ENCODE peak calls at places on chromosomes 5 and 9, in nine cellular contexts. Y is SK-N-SH, L is PC-9, M is fibroblast of lung, B is GM12878, K is DND-41, G is GM23248, S is OCI-LY7, A is mammary epithelial cell. F is an unnamed sample. For H4K20me1, the result is how much of the 10 kb centered on the place peaks cover.

GRCh38 chr9:130450344-130451003 is 5.7 kb downstream of the ASS1 start:
- DNase-seq in K (no peak), L (no peak), S (no peak), A (no peak), Y (no peak), G (no peak), M (no peak), B (no peak), F (no peak)

GRCh38 chr9:122827759-122828090 is 663 bp downstream of the PDCL start:
- DNase-seq in A (no peak), M (peak), G (peak), B (no peak), S (peak), L (no peak), K (no peak), Y (no peak), F (no peak)

GRCh38 chr5:39148983-39149534 is 70.3 kb downstream of the FYB1 start:
- DNase-seq in M (no peak), L (no peak), Y (no peak), G (peak), K (no peak), S (no peak), A (no peak), B (no peak), F (no peak)

GRCh38 chr5:72204946-72205345 is 97.7 kb downstream of the MAP1B start:
- DNase-seq in Y (no peak), L (no peak), K (no peak), M (peak), G (peak), S (no peak), A (no peak), B (no peak), F (no peak)

GRCh38 chr9:128323192-128323730 is 622 bp downstream of the COQ4 start:
- DNase-seq in A (no peak), G (peak), L (no peak), Y (no peak), B (no peak), K (no peak), M (peak), S (no peak), F (no peak)

GRCh38 chr5:95731571-95732554 is 727 bp downstream of the RHOBTB3 start:
- DNase-seq in A (peak), G (peak), Y (peak), L (peak), K (peak), M (peak), S (no peak), B (no peak), F (no peak)

GRCh38 chr5:172477466-172477865 is 23.1 kb upstream of the SH3PXD2B start:
- DNase-seq in L (no peak), K (no peak), S (no peak), B (no peak), M (peak), Y (no peak), A (no peak), G (no peak), F (no peak)

GRCh38 chr5:141863569-141864178 is 14.5 kb downstream of the PCDH1 start:
- DNase-seq in S (no peak), L (no peak), B (no peak), K (no peak), A (no peak), Y (no peak), G (no peak), M (no peak), F (no peak)

GRCh38 chr5:104513194-104513602 is 950.6 kb upstream of the NUDT12 start:
- DNase-seq in K (no peak), B (no peak), G (peak), S (no peak), M (peak), L (no peak), A (peak), Y (no peak), F (no peak)

GRCh38 chr9:133075925-133076324 is 14.1 kb downstream of the CEL start:
- DNase-seq in G (peak), S (no peak), B (no peak), Y (no peak), M (peak), L (no peak), A (peak), K (no peak), F (no peak)

GRCh38 chr5:39076757-39077475 is 2.7 kb upstream of the RICTOR start:
- DNase-seq in B (peak), A (peak), M (peak), S (peak), Y (no peak), L (no peak), G (peak), K (no peak), F (no peak)

GRCh38 chr9:113403651-113404050 is 2.6 kb upstream of the ALAD start:
- DNase-seq in L (no peak), A (no peak), G (peak), S (no peak), M (no peak), K (no peak), Y (no peak), B (no peak), F (no peak)

GRCh38 chr5:165057156-165057555 is 1551.7 kb downstream of the MAT2B start:
- DNase-seq in K (no peak), G (no peak), S (no peak), B (no peak), Y (no peak), M (no peak), L (no peak), A (no peak), F (no peak)

GRCh38 chr5:167245871-167246270 is 1045.6 kb upstream of the WWC1 start:
- DNase-seq in A (no peak), S (no peak), K (no peak), L (no peak), B (no peak), Y (no peak), M (no peak), G (peak), F (no peak)

GRCh38 chr9:104868687-104869404 is 59.1 kb downstream of the ABCA1 start:
- DNase-seq in L (peak), G (peak), A (peak), M (peak), Y (peak), K (no peak), B (no peak), S (peak), F (no peak)

GRCh38 chr9:105054488-105054887 is 126.5 kb upstream of the ABCA1 start:
- DNase-seq in B (no peak), Y (no peak), G (peak), L (no peak), A (peak), M (peak), K (no peak), S (no peak), F (no peak)

GRCh38 chr5:435961-436640 is 6.9 kb upstream of the EXOC3 start:
- DNase-seq in M (no peak), A (no peak), Y (peak), B (no peak), K (no peak), L (peak), S (no peak), G (peak), F (no peak)

GRCh38 chr5:176438959-176439757 is 9.0 kb upstream of the FAF2 start:
- DNase-seq in S (no peak), G (peak), A (peak), M (peak), Y (no peak), L (peak), K (no peak), B (no peak), F (no peak)

GRCh38 chr9:107587175-107587963 is 97.8 kb upstream of the KLF4 start:
- DNase-seq in Y (no peak), L (peak), B (no peak), K (no peak), S (no peak), G (no peak), A (no peak), M (no peak), F (no peak)

GRCh38 chr5:78591227-78591626 is 57.3 kb downstream of the LHFPL2 start:
- DNase-seq in G (peak), B (no peak), M (peak), K (no peak), Y (no peak), S (no peak), A (peak), L (no peak), F (no peak)

GRCh38 chr5:25568989-25569625 is 924.3 kb upstream of the CDH10 start:
- DNase-seq in G (no peak), S (peak), B (no peak), A (no peak), Y (peak), L (no peak), K (peak), M (no peak), F (no peak)

GRCh38 chr5:531101-531748 is 7.0 kb upstream of the SLC9A3 start:
- DNase-seq in M (no peak), L (no peak), Y (no peak), S (no peak), G (no peak), K (no peak), B (no peak), A (no peak), F (no peak)

DNA sequence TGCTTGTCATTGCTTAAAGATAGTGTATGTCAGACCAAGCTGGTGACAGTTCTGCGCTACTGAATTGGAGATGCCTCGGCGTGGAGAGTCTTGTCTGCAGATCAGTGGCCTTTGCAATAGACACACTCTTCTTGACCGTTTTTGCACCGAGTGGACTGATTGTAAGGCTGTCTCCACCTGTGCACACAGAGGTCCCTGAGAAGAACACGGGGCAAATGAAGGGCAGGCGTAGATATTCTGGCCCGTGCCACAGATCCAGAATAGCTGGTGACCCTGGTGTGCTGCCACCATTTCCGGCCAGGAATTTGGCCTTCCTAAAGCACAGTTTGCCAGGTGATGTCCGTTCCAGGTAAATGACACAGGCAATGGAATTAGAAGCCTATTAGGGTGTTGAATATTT is 102.4 kb downstream of the TRIO start:
- DNase-seq in Y (no peak), M (no peak), L (no peak), S (no peak), K (no peak), G (no peak), B (no peak), A (no peak), F (no peak)
- H4K20me1 ChIP-seq in Y (half or more), M (under half), L (under half), S (under half), K (under half), G (under half), B (under half), A (under half), F (under half)

DNA sequence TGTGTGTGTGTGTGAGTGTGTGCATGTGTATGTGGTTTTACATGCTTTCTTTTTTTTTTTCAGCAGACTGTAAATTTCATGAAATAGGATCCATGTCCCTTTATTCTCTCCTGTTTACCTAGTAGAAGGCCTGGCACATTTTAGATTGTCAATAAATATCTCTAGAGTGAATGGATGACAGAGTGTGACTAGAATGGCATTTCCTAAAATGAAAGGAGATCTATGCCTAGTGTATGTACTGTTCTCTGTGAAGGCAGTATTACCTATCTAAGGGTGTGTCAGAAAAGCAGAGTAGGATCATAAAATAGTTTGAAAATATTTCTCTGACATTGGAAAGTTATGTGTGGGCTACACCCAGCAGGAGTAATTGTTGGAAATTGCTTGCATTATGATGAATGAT is 1876.0 kb upstream of the C9orf72 start:
- DNase-seq in S (no peak), A (no peak), G (no peak), K (no peak), L (no peak), B (no peak), M (no peak), Y (no peak), F (no peak)
- H3K4me3 ChIP-seq in S (no peak), A (no peak), G (no peak), K (no peak), L (peak), B (no peak), M (no peak), Y (no peak), F (no peak)

DNA sequence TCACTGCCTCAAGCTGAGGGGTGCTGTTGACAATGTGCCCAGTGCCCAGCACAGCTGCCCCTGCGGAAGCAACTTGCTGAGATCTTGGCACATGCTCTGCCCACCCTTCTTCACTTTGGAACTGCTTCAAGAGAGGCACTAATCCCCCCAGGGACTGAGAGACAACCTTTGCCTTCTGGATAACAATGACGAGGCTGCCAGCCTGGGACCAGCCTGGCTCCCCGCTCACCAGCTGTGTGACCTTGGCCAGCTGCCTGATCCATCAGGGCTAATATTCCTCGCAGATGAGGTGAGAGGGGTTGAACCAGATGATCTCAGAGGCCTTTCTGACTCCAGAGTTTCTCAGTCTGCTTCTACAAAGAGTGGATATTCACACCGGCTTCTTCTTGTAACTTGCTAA is 81.0 kb downstream of the SHB start:
- DNase-seq in L (no peak), Y (no peak), G (no peak), M (no peak), S (no peak), B (no peak), A (no peak), K (no peak), F (no peak)
- H3K4me2 ChIP-seq in L (no peak), Y (no peak), G (no peak), M (no peak), S (no peak), B (no peak), A (no peak), K (no peak), F (no peak)

DNA sequence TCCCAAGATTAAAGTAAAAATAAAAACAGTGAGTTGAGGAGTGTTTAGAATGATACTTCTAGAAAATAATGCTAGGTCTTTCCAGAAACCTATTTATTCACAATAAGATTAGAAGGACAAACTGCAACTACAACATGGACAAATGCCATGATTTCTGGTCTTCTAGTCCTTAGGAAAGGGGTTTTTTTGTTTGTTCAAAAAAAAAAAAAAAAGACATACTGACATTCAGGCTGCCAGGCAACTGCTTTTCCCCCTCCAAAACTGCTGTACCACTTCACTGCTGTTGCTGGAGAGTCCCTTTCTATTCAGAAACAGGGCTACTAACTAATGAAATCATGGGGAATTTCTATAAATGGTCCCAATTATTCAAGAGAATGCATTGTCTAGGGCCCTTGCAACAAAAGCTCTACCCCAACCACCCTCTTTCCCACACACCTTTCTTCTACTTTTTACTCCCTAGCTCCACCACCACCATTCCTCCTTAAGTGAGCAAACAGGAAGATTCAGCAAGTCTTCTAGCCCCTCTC is 14.0 kb downstream of the ZNF608 start:
- DNase-seq in A (no peak), Y (no peak), S (no peak), B (no peak), G (no peak), L (no peak), M (no peak), K (no peak), F (no peak)
- H4K20me1 ChIP-seq in A (under half), Y (under half), S (under half), B (under half), G (under half), L (under half), M (under half), K (under half), F (under half)

GRCh38 chr5:92081958-92082712 is 699.0 kb upstream of the ARRDC3 start:
- DNase-seq in B (no peak), K (no peak), Y (no peak), L (no peak), M (no peak), A (no peak), S (no peak), G (no peak), F (no peak)
- H3K4me3 ChIP-seq in B (no peak), K (no peak), Y (no peak), L (peak), M (peak), A (no peak), S (no peak), G (peak), F (no peak)

GRCh38 chr5:14659821-14660607 is 4.5 kb upstream of the OTULIN start:
- DNase-seq in Y (no peak), M (peak), L (no peak), G (peak), K (no peak), A (peak), S (no peak), B (no peak), F (peak)

GRCh38 chr5:14660836-14661235 is 3.7 kb upstream of the OTULIN start:
- DNase-seq in B (no peak), L (no peak), G (no peak), K (no peak), Y (no peak), A (no peak), M (no peak), S (peak), F (no peak)

DNA sequence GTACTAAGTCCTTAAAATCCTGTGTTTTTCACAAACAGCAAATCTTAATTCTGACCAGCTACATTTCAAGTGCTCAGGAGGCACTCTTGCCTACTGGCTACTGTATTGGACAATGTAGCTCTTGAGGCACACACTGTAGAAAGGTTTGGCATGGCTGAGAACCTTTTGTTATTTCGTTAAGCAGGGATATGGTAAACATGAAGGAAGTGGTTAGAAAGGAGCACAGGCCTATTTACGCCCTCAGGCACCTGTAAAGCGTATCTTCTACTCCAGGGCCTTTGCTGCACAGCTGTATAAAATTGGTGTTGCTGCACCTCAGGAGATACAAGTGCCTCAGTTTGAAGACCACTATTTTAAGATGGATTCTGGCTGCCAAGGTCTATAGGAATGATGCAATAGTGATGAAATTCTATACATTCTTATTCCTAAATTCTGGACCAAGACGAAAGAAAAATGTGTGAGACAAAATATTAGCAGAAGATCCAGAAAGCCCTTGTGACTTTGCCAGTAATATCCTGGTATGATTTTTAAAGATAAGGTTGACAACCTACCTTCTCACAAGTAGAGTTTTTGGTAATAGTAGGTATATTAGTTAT is 9.3 kb upstream of the OTULIN start:
- DNase-seq in M (no peak), B (no peak), A (no peak), K (peak), Y (no peak), G (no peak), S (peak), L (no peak), F (no peak)
- H3K4me2 ChIP-seq in M (no peak), B (no peak), A (peak), K (no peak), Y (no peak), G (no peak), S (peak), L (no peak), F (no peak)

GRCh38 chr5:110734101-110734500 is 4.7 kb upstream of the SLC25A46 start:
- DNase-seq in Y (no peak), M (no peak), K (no peak), L (no peak), A (no peak), S (no peak), G (no peak), B (no peak), F (no peak)
- H4K20me1 ChIP-seq in Y (under half), M (under half), K (under half), L (under half), A (under half), S (under half), G (under half), B (under half), F (under half)

GRCh38 chr9:91954841-91955471 is 4.9 kb upstream of the ROR2 start:
- DNase-seq in B (no peak), M (peak), G (peak), K (peak), S (peak), A (peak), L (peak), Y (peak), F (no peak)
- H3K4me3 ChIP-seq in B (no peak), M (peak), G (peak), K (no peak), S (no peak), A (no peak), L (no peak), Y (peak), F (no peak)